ENCODE peak calls at places on chromosome 2, in seven cellular contexts. M, H, F, J, K, A and B are unnamed samples.

GRCh38 chr2:219073413-219074129 is 12.8 kb upstream of the IHH start:
- DNase-seq in M (no peak), H (peak; percentile 18), F (peak; percentile 75), J (peak; percentile 70), K (peak; percentile 81), A (peak; percentile 98), B (no peak)

GRCh38 chr2:69013837-69014796 is 1.1 kb downstream of the ANTXR1 start:
- DNase-seq in M (no peak), H (no peak), F (peak; percentile 41), J (peak; percentile 28), K (peak; percentile 50), A (peak; percentile 43), B (no peak)

GRCh38 chr2:137865954-137866540 is 98.2 kb upstream of the HNMT start:
- DNase-seq in M (peak; percentile 16), H (peak; percentile 52), F (peak; percentile 52), J (peak; percentile 45), K (peak; percentile 65), A (peak; percentile 80), B (peak; percentile 53)

GRCh38 chr2:62307469-62308389 is 111.8 kb downstream of the B3GNT2 start:
- DNase-seq in M (no peak), H (no peak), F (no peak), J (no peak), K (no peak), A (no peak), B (no peak)

GRCh38 chr2:170883683-170884082 is 45.4 kb upstream of the GORASP2 start:
- DNase-seq in M (no peak), H (no peak), F (no peak), J (no peak), K (no peak), A (no peak), B (no peak)

GRCh38 chr2:235675678-235676535 is 182.1 kb downstream of the AGAP1 start:
- DNase-seq in M (no peak), H (no peak), F (no peak), J (no peak), K (peak; percentile 82), A (no peak), B (no peak)

GRCh38 chr2:84807063-84807485 is 73.8 kb downstream of the TRABD2A start:
- DNase-seq in M (no peak), H (no peak), F (no peak), J (no peak), K (peak; percentile 93), A (no peak), B (no peak)

GRCh38 chr2:203559640-203560039 is 24.5 kb upstream of the RAPH1 start:
- DNase-seq in M (no peak), H (no peak), F (no peak), J (no peak), K (no peak), A (no peak), B (no peak)

GRCh38 chr2:151795646-151796240 is 32.5 kb downstream of the ARL5A start:
- DNase-seq in M (no peak), H (no peak), F (no peak), J (no peak), K (no peak), A (no peak), B (no peak)

GRCh38 chr2:231530099-231531085 is at the start of gene NMUR1:
- DNase-seq in M (no peak), H (peak; percentile 73), F (no peak), J (peak; percentile 74), K (peak; percentile 46), A (peak; percentile 80), B (peak; percentile 75)

GRCh38 chr2:216768908-216769401 is 73.6 kb upstream of the IGFBP5 start:
- DNase-seq in M (no peak), H (no peak), F (peak; percentile 12), J (no peak), K (no peak), A (no peak), B (peak; percentile 6)

GRCh38 chr2:71694501-71695234 is 241.3 kb downstream of the DYSF start:
- DNase-seq in M (no peak), H (no peak), F (no peak), J (no peak), K (no peak), A (peak; percentile 82), B (no peak)